ENCODE peak calls at places on chromosomes 4 and X, in nine cellular contexts. E is Right ventricle myocardium inferior; D is ELR; U is NCI-H2081; V is gastrocnemius medialis; H is CD8-positive, alpha-beta T cell; T is NCI-H510A; X is NB4; I is ELF-1. F is an unnamed sample.

GRCh38 chr4:89661490-89661889 is 175.5 kb downstream of the SNCA start:
- DNase-seq in E (no peak), D (peak; percentile 82), U (no peak), V (no peak), H (no peak), T (no peak), X (no peak), I (peak; percentile 37), F (no peak)

GRCh38 chr4:8539661-8540060 is 40.5 kb upstream of the GPR78 start:
- DNase-seq in E (no peak), D (no peak), U (no peak), V (no peak), H (no peak), T (no peak), X (no peak), I (no peak), F (no peak)

GRCh38 chrX:37959212-37960021 is 46.9 kb upstream of the SYTL5 start:
- DNase-seq in E (no peak), D (no peak), U (no peak), V (no peak), H (no peak), T (peak; percentile 2), X (no peak), I (no peak), F (no peak)

GRCh38 chr4:7060346-7061150 is 7.3 kb downstream of the GRPEL1 start:
- DNase-seq in E (no peak), D (no peak), U (no peak), V (no peak), H (no peak), T (no peak), X (no peak), I (no peak), F (no peak)

GRCh38 chr4:41575665-41576064 is 37.7 kb downstream of the LIMCH1 start:
- DNase-seq in E (no peak), D (no peak), U (no peak), V (no peak), H (no peak), T (no peak), X (no peak), I (no peak), F (no peak)

GRCh38 chr4:150510176-150510875 is 71.6 kb upstream of the MAB21L2 start:
- DNase-seq in E (no peak), D (peak; percentile 79), U (no peak), V (no peak), H (no peak), T (no peak), X (no peak), I (no peak), F (no peak)

GRCh38 chrX:71622347-71623104 is 4.2 kb upstream of the CXCR3 start:
- DNase-seq in E (peak; percentile 85), D (peak; percentile 67), U (no peak), V (peak; percentile 84), H (peak; percentile 80), T (peak; percentile 64), X (peak; percentile 78), I (peak; percentile 83), F (peak; percentile 45)

GRCh38 chr4:76782837-76783236 is 115.1 kb downstream of the SOWAHB start:
- DNase-seq in E (no peak), D (peak; percentile 87), U (no peak), V (no peak), H (no peak), T (no peak), X (no peak), I (no peak), F (no peak)

GRCh38 chr4:83171640-83172039 is 57.1 kb upstream of the PLAC8 start:
- DNase-seq in E (no peak), D (no peak), U (no peak), V (no peak), H (no peak), T (no peak), X (peak; percentile 32), I (no peak), F (no peak)

GRCh38 chr4:84800256-84800655 is 166.2 kb downstream of the WDFY3 start:
- DNase-seq in E (no peak), D (peak; percentile 79), U (no peak), V (no peak), H (no peak), T (no peak), X (no peak), I (no peak), F (no peak)

GRCh38 chr4:143390764-143391163 is 54.1 kb downstream of the GAB1 start:
- DNase-seq in E (no peak), D (no peak), U (no peak), V (no peak), H (no peak), T (no peak), X (no peak), I (no peak), F (no peak)

GRCh38 chr4:40199999-40200880 is 3.4 kb downstream of the RHOH start:
- DNase-seq in E (peak; percentile 59), D (peak; percentile 40), U (no peak), V (no peak), H (peak; percentile 67), T (no peak), X (peak; percentile 98), I (no peak), F (no peak)

GRCh38 chr4:181301735-181302380 is 941.3 kb upstream of the TENM3 start:
- DNase-seq in E (no peak), D (peak; percentile 50), U (peak; percentile 52), V (no peak), H (no peak), T (peak; percentile 21), X (peak; percentile 54), I (peak; percentile 34), F (peak; percentile 69)

GRCh38 chrX:129980540-129981206 is 1.8 kb upstream of the BCORL1 start:
- DNase-seq in E (peak; percentile 72), D (peak; percentile 38), U (no peak), V (no peak), H (peak; percentile 22), T (no peak), X (peak; percentile 66), I (peak; percentile 56), F (peak; percentile 76)

GRCh38 chr4:24078347-24078962 is 188.6 kb upstream of the PPARGC1A start:
- DNase-seq in E (no peak), D (no peak), U (no peak), V (no peak), H (no peak), T (no peak), X (no peak), I (no peak), F (no peak)

GRCh38 chrX:42085836-42086235 is 162.5 kb upstream of the CASK start:
- DNase-seq in E (no peak), D (no peak), U (no peak), V (no peak), H (no peak), T (no peak), X (no peak), I (no peak), F (no peak)

GRCh38 chrX:11531226-11531625 is 134.5 kb downstream of the ARHGAP6 start:
- DNase-seq in E (no peak), D (peak; percentile 31), U (no peak), V (no peak), H (no peak), T (no peak), X (no peak), I (no peak), F (peak; percentile 12)

GRCh38 chrX:130083656-130084382 is 26.5 kb downstream of the ELF4 start:
- DNase-seq in E (no peak), D (no peak), U (no peak), V (no peak), H (no peak), T (no peak), X (peak; percentile 82), I (peak; percentile 27), F (no peak)

GRCh38 chr4:76723916-76724315 is 174.0 kb downstream of the SOWAHB start:
- DNase-seq in E (no peak), D (peak; percentile 66), U (no peak), V (no peak), H (no peak), T (no peak), X (peak; percentile 34), I (no peak), F (peak; percentile 68)

GRCh38 chrX:10008483-10009056 is 41.4 kb downstream of the CLDN34 start:
- DNase-seq in E (no peak), D (peak; percentile 67), U (no peak), V (no peak), H (no peak), T (no peak), X (no peak), I (no peak), F (no peak)

GRCh38 chr4:62080431-62080830 is 880.3 kb downstream of the ADGRL3 start:
- DNase-seq in E (no peak), D (no peak), U (no peak), V (no peak), H (no peak), T (no peak), X (no peak), I (no peak), F (no peak)

GRCh38 chr4:15931451-15932210 is 6.9 kb downstream of the FGFBP1 start:
- DNase-seq in E (no peak), D (no peak), U (no peak), V (no peak), H (no peak), T (no peak), X (no peak), I (no peak), F (no peak)

GRCh38 chrX:11427082-11428033 is 134.1 kb downstream of the AMELX start:
- DNase-seq in E (peak; percentile 75), D (no peak), U (no peak), V (peak; percentile 40), H (no peak), T (peak; percentile 1), X (no peak), I (peak; percentile 39), F (peak; percentile 65)

GRCh38 chr4:16573744-16574143 is 324.7 kb downstream of the LDB2 start:
- DNase-seq in E (no peak), D (peak; percentile 23), U (no peak), V (no peak), H (no peak), T (no peak), X (no peak), I (no peak), F (no peak)

GRCh38 chr4:101279377-101279871 is 67.9 kb downstream of the PPP3CA start:
- DNase-seq in E (no peak), D (peak; percentile 77), U (no peak), V (peak; percentile 18), H (no peak), T (no peak), X (peak; percentile 36), I (peak; percentile 21), F (peak; percentile 31)

GRCh38 chr4:186033027-186033426 is 35.9 kb upstream of the TLR3 start:
- DNase-seq in E (no peak), D (no peak), U (no peak), V (no peak), H (no peak), T (no peak), X (no peak), I (no peak), F (no peak)

GRCh38 chr4:127586922-127587571 is 45.7 kb upstream of the INTU start:
- DNase-seq in E (no peak), D (peak; percentile 49), U (peak; percentile 5), V (no peak), H (no peak), T (no peak), X (peak; percentile 48), I (peak; percentile 71), F (peak; percentile 49)

GRCh38 chr4:136818811-136819210 is 713.5 kb downstream of the PCDH18 start:
- DNase-seq in E (no peak), D (peak; percentile 45), U (no peak), V (no peak), H (no peak), T (no peak), X (no peak), I (no peak), F (no peak)

GRCh38 chr4:56786955-56787354 is 34.5 kb downstream of the SPINK2 start:
- DNase-seq in E (peak; percentile 75), D (peak; percentile 79), U (no peak), V (peak; percentile 14), H (no peak), T (peak; percentile 66), X (no peak), I (peak; percentile 58), F (peak; percentile 78)

GRCh38 chr4:100188829-100189228 is 1.4 kb downstream of the DDIT4L start:
- DNase-seq in E (no peak), D (no peak), U (no peak), V (peak; percentile 83), H (no peak), T (no peak), X (no peak), I (no peak), F (peak; percentile 11)

GRCh38 chrX:65643046-65643785 is 24.2 kb upstream of the MSN start:
- DNase-seq in E (no peak), D (peak; percentile 13), U (no peak), V (no peak), H (no peak), T (no peak), X (no peak), I (peak; percentile 64), F (peak; percentile 17)